ENCODE peak calls at places on chromosome 16, in seven cellular contexts. Q, Z, J, X, O, F and T are unnamed samples.

GRCh38 chr16:70018254-70018653 is 67.1 kb downstream of the CLEC18A start:
- DNase-seq in Q (peak; percentile 10), Z (peak; percentile 27), J (peak; percentile 41), X (peak; percentile 42), O (peak; percentile 29), F (no peak), T (no peak)

GRCh38 chr16:48632137-48632774 is 22.3 kb upstream of the N4BP1 start:
- DNase-seq in Q (no peak), Z (no peak), J (no peak), X (no peak), O (peak; percentile 46), F (no peak), T (no peak)

GRCh38 chr16:9844361-9844760 is 337.9 kb downstream of the GRIN2A start:
- DNase-seq in Q (peak; percentile 63), Z (no peak), J (no peak), X (no peak), O (no peak), F (peak; percentile 14), T (no peak)

GRCh38 chr16:19749571-19750080 is 31.6 kb downstream of the IQCK start:
- DNase-seq in Q (no peak), Z (no peak), J (no peak), X (no peak), O (no peak), F (no peak), T (no peak)

GRCh38 chr16:1920727-1921155 is 2.5 kb upstream of the HS3ST6 start:
- DNase-seq in Q (peak; percentile 54), Z (no peak), J (peak; percentile 67), X (peak; percentile 93), O (peak; percentile 68), F (peak; percentile 4), T (no peak)

GRCh38 chr16:52574105-52574437 is 27.1 kb upstream of the TOX3 start:
- DNase-seq in Q (no peak), Z (no peak), J (no peak), X (no peak), O (no peak), F (no peak), T (no peak)

GRCh38 chr16:14249291-14250032 is 178.3 kb downstream of the MRTFB start:
- DNase-seq in Q (peak; percentile 61), Z (peak; percentile 11), J (peak; percentile 58), X (peak; percentile 39), O (peak; percentile 40), F (peak; percentile 63), T (no peak)

GRCh38 chr16:89860747-89861304 is 12.6 kb upstream of the TCF25 start:
- DNase-seq in Q (peak; percentile 58), Z (peak; percentile 32), J (peak; percentile 61), X (peak; percentile 72), O (peak; percentile 71), F (peak; percentile 27), T (no peak)

GRCh38 chr16:66931665-66932064 is 2.5 kb downstream of the CIAO2B start:
- DNase-seq in Q (no peak), Z (no peak), J (no peak), X (no peak), O (no peak), F (no peak), T (no peak)

GRCh38 chr16:57265850-57266530 is 18.5 kb downstream of the PLLP start:
- DNase-seq in Q (peak; percentile 58), Z (peak; percentile 58), J (no peak), X (peak; percentile 34), O (peak; percentile 70), F (no peak), T (no peak)

GRCh38 chr16:11797957-11798299 is 870 bp upstream of the ZC3H7A start:
- DNase-seq in Q (peak; percentile 49), Z (no peak), J (no peak), X (no peak), O (no peak), F (no peak), T (no peak)

GRCh38 chr16:72198021-72198420 is 26.1 kb upstream of the PMFBP1 start:
- DNase-seq in Q (peak; percentile 91), Z (no peak), J (peak; percentile 38), X (no peak), O (peak; percentile 85), F (peak; percentile 96), T (no peak)

GRCh38 chr16:50305441-50306061 is 39.2 kb downstream of the ADCY7 start:
- DNase-seq in Q (no peak), Z (no peak), J (no peak), X (no peak), O (no peak), F (no peak), T (no peak)

DNA sequence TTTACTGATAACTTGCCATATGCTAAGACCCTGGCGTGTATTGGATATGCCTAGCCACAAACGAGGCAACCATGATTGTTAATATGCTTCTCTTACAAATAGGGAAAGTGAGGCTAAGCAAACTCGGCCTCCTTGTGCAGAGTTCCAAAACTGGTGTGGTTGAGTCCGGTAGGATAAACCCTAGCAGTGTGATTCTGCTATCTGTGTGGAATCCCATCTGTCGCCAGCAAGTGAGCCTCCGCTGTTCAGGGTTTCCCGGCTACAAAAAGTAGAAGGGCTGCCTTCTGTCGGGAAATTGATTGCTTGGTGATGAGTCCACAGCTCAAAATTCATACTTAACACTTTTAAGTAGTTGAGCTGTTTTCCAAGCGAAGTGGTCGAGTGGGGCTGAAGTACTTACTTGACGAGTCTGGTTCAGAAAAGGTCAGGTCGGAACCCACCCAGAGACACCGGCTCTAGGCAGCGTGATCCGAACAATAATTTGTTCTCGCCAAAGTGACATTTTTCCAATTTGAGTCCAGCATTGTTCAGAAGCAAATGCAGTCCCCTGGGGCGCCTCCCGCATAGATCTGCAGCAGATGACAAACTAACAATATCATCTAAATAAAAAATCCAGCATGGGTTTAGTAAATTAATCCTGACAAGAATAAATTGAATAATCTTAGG is 686.8 kb upstream of the RBFOX1 start:
- DNase-seq in Q (no peak), Z (no peak), J (no peak), X (no peak), O (no peak), F (no peak), T (no peak)
- TF ChIP-seq EZH2 in Q (no peak), Z (no peak), J (no peak), X (no peak), O (no peak), F (no peak), T (no peak)

DNA sequence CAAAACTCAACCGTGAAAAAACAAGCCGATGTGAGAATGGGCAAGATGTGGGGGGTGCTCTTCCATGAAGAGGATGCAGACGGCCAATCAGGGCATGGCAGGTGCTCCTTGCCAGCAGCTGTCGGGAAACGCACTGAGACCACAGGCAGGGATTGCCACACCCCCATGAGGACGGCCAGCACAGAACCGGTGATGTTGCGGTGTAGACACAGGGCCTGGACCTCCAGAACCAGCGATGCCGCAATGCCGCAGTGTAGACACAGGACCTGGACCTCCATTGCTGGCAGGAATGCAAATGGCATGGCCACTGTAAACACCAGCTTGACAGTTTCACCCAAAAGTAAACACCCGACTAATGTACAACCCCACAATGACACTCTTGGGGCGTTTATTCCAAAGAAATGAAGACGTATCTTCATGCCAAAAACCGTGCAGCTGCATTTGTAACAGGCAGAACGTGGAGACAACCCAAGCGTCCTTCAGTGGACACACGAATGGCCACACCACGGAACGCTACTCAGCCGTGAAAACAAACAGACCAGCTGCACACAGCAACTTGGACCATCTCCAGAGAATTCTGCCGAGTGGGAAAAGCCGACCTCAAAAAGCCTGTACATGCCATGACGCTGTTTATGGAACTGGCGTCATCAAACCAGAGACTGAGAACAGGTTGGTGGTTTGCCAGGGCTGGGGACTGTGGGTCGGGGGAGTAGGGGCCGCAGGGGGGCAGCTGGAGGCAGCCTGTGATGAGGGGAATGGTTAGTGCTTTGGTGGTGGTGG is 165.1 kb downstream of the BANP start:
- DNase-seq in Q (peak; percentile 17), Z (no peak), J (no peak), X (no peak), O (no peak), F (peak; percentile 85), T (no peak)
- TF ChIP-seq EZH2 in Q (no peak), Z (no peak), J (no peak), X (no peak), O (no peak), F (no peak), T (no peak)

GRCh38 chr16:86378128-86378527 is 132.2 kb upstream of the FOXF1 start:
- DNase-seq in Q (no peak), Z (no peak), J (no peak), X (no peak), O (no peak), F (no peak), T (no peak)

GRCh38 chr16:86377251-86378022 is 132.9 kb upstream of the FOXF1 start:
- DNase-seq in Q (no peak), Z (no peak), J (no peak), X (no peak), O (no peak), F (peak; percentile 43), T (no peak)

GRCh38 chr16:86374603-86375002 is 135.7 kb upstream of the FOXF1 start:
- DNase-seq in Q (no peak), Z (no peak), J (no peak), X (no peak), O (no peak), F (no peak), T (no peak)

GRCh38 chr16:86375370-86375769 is 135.0 kb upstream of the FOXF1 start:
- DNase-seq in Q (peak; percentile 87), Z (peak; percentile 81), J (no peak), X (no peak), O (no peak), F (peak; percentile 92), T (no peak)

GRCh38 chr16:86375841-86376240 is 134.5 kb upstream of the FOXF1 start:
- DNase-seq in Q (no peak), Z (no peak), J (no peak), X (no peak), O (no peak), F (no peak), T (no peak)
- TF ChIP-seq EZH2 in Q (no peak), Z (no peak), J (no peak), X (no peak), O (no peak), F (no peak), T (no peak)

GRCh38 chr16:86497551-86498021 is 12.7 kb upstream of the FOXF1 start:
- DNase-seq in Q (no peak), Z (no peak), J (no peak), X (peak; percentile 92), O (no peak), F (no peak), T (no peak)

GRCh38 chr16:86498155-86498651 is 12.1 kb upstream of the FOXF1 start:
- DNase-seq in Q (no peak), Z (no peak), J (no peak), X (peak; percentile 63), O (no peak), F (peak; percentile 34), T (no peak)

GRCh38 chr16:86496262-86496928 is 13.9 kb upstream of the FOXF1 start:
- DNase-seq in Q (no peak), Z (no peak), J (no peak), X (peak; percentile 21), O (no peak), F (no peak), T (no peak)

GRCh38 chr16:86495756-86496261 is 14.5 kb upstream of the FOXF1 start:
- DNase-seq in Q (no peak), Z (no peak), J (no peak), X (peak; percentile 82), O (no peak), F (no peak), T (no peak)

DNA sequence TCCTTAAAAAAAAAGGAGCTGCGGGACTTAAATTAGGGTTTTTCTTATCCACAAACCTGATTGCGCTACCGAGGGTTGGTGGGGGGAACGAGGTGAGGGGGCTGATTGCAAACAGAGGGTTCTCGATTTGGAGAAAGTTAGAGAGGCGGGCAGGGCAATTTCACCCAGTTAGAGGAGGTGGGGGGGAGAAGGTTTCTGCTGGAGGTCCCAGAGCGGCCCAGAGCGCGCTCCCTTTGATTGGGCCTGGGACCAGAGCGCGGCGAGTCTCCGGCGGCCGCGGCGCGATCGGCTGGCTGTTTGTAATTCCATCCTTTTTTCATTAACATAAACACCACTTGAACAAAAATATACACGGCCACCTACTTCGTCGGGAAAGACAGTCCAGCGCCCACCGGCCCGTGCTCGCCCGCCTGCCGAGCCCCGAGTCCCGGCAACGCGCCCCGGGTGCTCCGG is 13.4 kb upstream of the FOXF1 start:
- DNase-seq in Q (no peak), Z (no peak), J (no peak), X (peak; percentile 58), O (no peak), F (no peak), T (no peak)
- TF ChIP-seq EZH2 in Q (peak; percentile 100), Z (peak; percentile 88), J (peak; percentile 55), X (peak; percentile 80), O (peak; percentile 2), F (no peak), T (peak; percentile 99)